ENCODE peak calls at places on chromosomes 7 and 10, in four cellular contexts. I is CD4-positive, alpha-beta T cell; N is mammary epithelial cell; Y is left ventricle myocardium inferior. C is an unnamed sample. For H3K9me3, the result is how much of the 10 kb centered on the place peaks cover.

GRCh38 chr7:98209166-98209920 is 1.9 kb upstream of the BHLHA15 start:
- DNase-seq in I (no peak), N (no peak), Y (no peak), C (no peak)

GRCh38 chr10:89182894-89183293 is 24.2 kb downstream of the CH25H start:
- DNase-seq in I (no peak), N (no peak), Y (no peak), C (no peak)

GRCh38 chr10:36730316-36730715 is 395.1 kb upstream of the ANKRD30A start:
- DNase-seq in I (no peak), N (peak), Y (no peak), C (no peak)

GRCh38 chr10:102678842-102679289 is 34.6 kb downstream of the TRIM8 start:
- DNase-seq in I (no peak), N (peak), Y (peak), C (peak)

GRCh38 chr10:70742537-70743429 is 42.4 kb downstream of the TBATA start:
- DNase-seq in I (no peak), N (no peak), Y (peak), C (peak)

GRCh38 chr7:111654414-111654813 is 92.1 kb upstream of the IMMP2L start:
- DNase-seq in I (no peak), N (no peak), Y (no peak), C (no peak)

GRCh38 chr10:75606203-75606779 is 174.9 kb downstream of the LRMDA start:
- DNase-seq in I (no peak), N (no peak), Y (no peak), C (no peak)

GRCh38 chr10:24418532-24418931 is 209.6 kb downstream of the KIAA1217 start:
- DNase-seq in I (no peak), N (no peak), Y (no peak), C (no peak)

GRCh38 chr10:90051474-90051873 is 350.1 kb downstream of the KIF20B start:
- DNase-seq in I (no peak), N (peak), Y (no peak), C (no peak)

GRCh38 chr7:116231543-116232401 is 21.4 kb downstream of the TES start:
- DNase-seq in I (no peak), N (no peak), Y (no peak), C (no peak)

GRCh38 chr10:68184546-68184945 is 47.4 kb downstream of the ATOH7 start:
- DNase-seq in I (no peak), N (no peak), Y (no peak), C (peak)

GRCh38 chr7:44262031-44262430 is 61.3 kb downstream of the YKT6 start:
- DNase-seq in I (no peak), N (no peak), Y (no peak), C (no peak)

GRCh38 chr10:44457259-44457658 is 72.4 kb upstream of the CXCL12 start:
- DNase-seq in I (no peak), N (no peak), Y (no peak), C (no peak)

GRCh38 chr7:44375236-44375699 is 49.9 kb upstream of the CAMK2B start:
- DNase-seq in I (no peak), N (no peak), Y (no peak), C (peak)

GRCh38 chr7:116977172-116977571 is 23.9 kb downstream of the ST7 start:
- DNase-seq in I (no peak), N (no peak), Y (no peak), C (no peak)

GRCh38 chr10:59817806-59818205 is 64.6 kb upstream of the MRLN start:
- DNase-seq in I (no peak), N (no peak), Y (no peak), C (no peak)

GRCh38 chr7:154844955-154845354 is 158.0 kb downstream of the PAXIP1 start:
- DNase-seq in I (no peak), N (no peak), Y (no peak), C (no peak)

GRCh38 chr7:36021367-36021766 is 131.7 kb upstream of the EEPD1 start:
- DNase-seq in I (no peak), N (no peak), Y (no peak), C (peak)

GRCh38 chr7:102186306-102186705 is 100.4 kb upstream of the SH2B2 start:
- DNase-seq in I (no peak), N (no peak), Y (no peak), C (no peak)

GRCh38 chr10:31004611-31005193 is 27.0 kb downstream of the ZNF438 start:
- DNase-seq in I (no peak), N (peak), Y (no peak), C (no peak)

GRCh38 chr7:40300146-40300655 is 165.4 kb downstream of the SUGCT start:
- DNase-seq in I (no peak), N (no peak), Y (no peak), C (no peak)

GRCh38 chr10:13712799-13713581 is 126.2 kb downstream of the PRPF18 start:
- DNase-seq in I (no peak), N (peak), Y (peak), C (peak)

GRCh38 chr7:35537067-35538023 is 157.6 kb downstream of the HERPUD2 start:
- DNase-seq in I (peak), N (peak), Y (peak), C (peak)

GRCh38 chr10:81018898-81019890 is 481.5 kb downstream of the SH2D4B start:
- DNase-seq in I (no peak), N (peak), Y (no peak), C (peak)

GRCh38 chr7:102042016-102042656 is 224.7 kb downstream of the CUX1 start:
- DNase-seq in I (no peak), N (peak), Y (no peak), C (no peak)

GRCh38 chr10:77548157-77548556 is 89.5 kb downstream of the KCNMA1 start:
- DNase-seq in I (no peak), N (no peak), Y (no peak), C (no peak)

GRCh38 chr10:61169294-61169693 is 225.3 kb upstream of the RHOBTB1 start:
- DNase-seq in I (no peak), N (no peak), Y (no peak), C (no peak)

GRCh38 chr7:127150543-127150942 is 102.2 kb downstream of the GRM8 start:
- DNase-seq in I (no peak), N (no peak), Y (no peak), C (no peak)

GRCh38 chr10:101732096-101732495 is 37.1 kb upstream of the FBXW4 start:
- DNase-seq in I (no peak), N (no peak), Y (no peak), C (no peak)

GRCh38 chr10:104209575-104210198 is 22.5 kb downstream of the CFAP43 start:
- DNase-seq in I (peak), N (peak), Y (no peak), C (peak)

GRCh38 chr7:77903597-77903996 is 105.0 kb downstream of the PHTF2 start:
- DNase-seq in I (no peak), N (no peak), Y (no peak), C (no peak)

GRCh38 chr7:47446871-47447466 is 134.9 kb downstream of the TNS3 start:
- DNase-seq in I (no peak), N (no peak), Y (no peak), C (peak)

GRCh38 chr7:17408245-17408903 is 109.9 kb downstream of the AHR start:
- DNase-seq in I (no peak), N (peak), Y (no peak), C (peak)

GRCh38 chr7:69596723-69597277 is 1.5 kb upstream of the AUTS2 start:
- DNase-seq in I (no peak), N (no peak), Y (no peak), C (no peak)

GRCh38 chr7:30197438-30197837 is 62.7 kb downstream of the MTURN start:
- DNase-seq in I (no peak), N (no peak), Y (no peak), C (no peak)

GRCh38 chr7:30188806-30189205 is 54.0 kb downstream of the MTURN start:
- DNase-seq in I (no peak), N (no peak), Y (no peak), C (peak)

GRCh38 chr7:30196408-30196807 is 61.6 kb downstream of the MTURN start:
- DNase-seq in I (no peak), N (peak), Y (no peak), C (peak)

GRCh38 chr7:30199271-30199670 is 64.5 kb downstream of the MTURN start:
- DNase-seq in I (no peak), N (no peak), Y (no peak), C (no peak)

DNA sequence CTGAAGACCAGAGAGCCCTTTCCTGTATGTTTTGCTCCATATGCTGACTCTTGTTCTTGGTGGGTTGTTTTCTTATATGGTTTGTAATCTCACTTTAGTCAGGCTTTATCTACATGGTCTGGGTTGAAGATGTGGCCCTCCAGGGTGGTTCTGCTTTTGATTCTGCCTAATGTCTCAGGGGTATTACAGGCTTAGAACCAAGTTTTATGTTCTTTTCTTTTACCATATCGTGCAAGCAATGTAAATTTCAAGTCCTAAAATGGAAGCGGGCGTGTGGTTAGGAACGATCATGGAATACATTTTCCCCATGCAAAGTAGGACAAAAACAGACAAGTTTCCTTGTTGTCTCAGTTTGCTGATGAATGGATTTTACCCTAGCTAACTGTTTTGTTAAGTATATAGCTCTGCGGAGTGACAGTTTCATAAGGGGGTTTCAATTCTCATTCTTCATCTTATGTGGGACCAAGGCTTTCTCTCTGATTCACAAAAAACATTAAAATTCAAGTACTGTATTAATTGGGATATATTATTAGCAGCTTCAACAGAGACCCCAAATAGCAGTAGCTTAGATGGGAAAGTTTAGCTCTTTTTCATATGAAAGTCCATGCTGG is 58.7 kb downstream of the MTURN start:
- DNase-seq in I (no peak), N (no peak), Y (no peak), C (no peak)
- H3K9me3 ChIP-seq in I (under half), N (under half), Y (under half), C (under half)

GRCh38 chr7:138433583-138434437 is 26.2 kb upstream of the TRIM24 start:
- DNase-seq in I (no peak), N (no peak), Y (no peak), C (no peak)
- H3K9me3 ChIP-seq in I (under half), N (under half), Y (under half), C (under half)

GRCh38 chr7:72099784-72100183 is 312.4 kb downstream of the CALN1 start:
- DNase-seq in I (no peak), N (no peak), Y (no peak), C (no peak)
- H3K9me3 ChIP-seq in I (under half), N (under half), Y (under half), C (under half)

GRCh38 chr7:107960306-107960705 is 42.7 kb downstream of the LAMB1 start:
- DNase-seq in I (no peak), N (no peak), Y (no peak), C (no peak)
- H3K9me3 ChIP-seq in I (under half), N (under half), Y (under half), C (under half)

DNA sequence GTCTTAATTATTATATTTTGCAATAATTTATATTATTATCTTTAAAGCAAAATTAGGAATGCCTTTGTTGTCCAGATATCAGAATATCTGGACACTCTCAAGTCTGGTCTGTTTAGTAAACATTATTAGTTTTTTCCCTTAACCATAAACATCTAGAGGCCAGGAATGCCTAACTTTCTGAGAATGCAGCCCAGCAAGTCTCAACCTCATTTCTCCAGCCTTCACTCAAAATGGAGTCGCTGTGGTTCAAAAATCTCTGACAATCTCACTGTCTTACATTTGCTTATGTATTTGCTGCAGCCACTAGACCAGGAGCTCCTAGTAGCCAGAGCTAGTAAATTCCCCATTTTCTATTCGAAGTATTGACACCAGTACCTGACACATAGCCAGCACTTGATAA is 49.7 kb upstream of the INHBA start:
- DNase-seq in I (no peak), N (no peak), Y (no peak), C (no peak)
- H3K9me3 ChIP-seq in I (under half), N (under half), Y (under half), C (under half)

GRCh38 chr7:7226407-7226806 is 44.1 kb downstream of the C1GALT1 start:
- DNase-seq in I (no peak), N (no peak), Y (no peak), C (no peak)

GRCh38 chr7:7231865-7232264 is 49.5 kb downstream of the C1GALT1 start:
- DNase-seq in I (no peak), N (no peak), Y (no peak), C (no peak)

GRCh38 chr7:7228967-7229366 is 46.6 kb downstream of the C1GALT1 start:
- DNase-seq in I (no peak), N (no peak), Y (no peak), C (no peak)

GRCh38 chr7:7231005-7231404 is 48.7 kb downstream of the C1GALT1 start:
- DNase-seq in I (no peak), N (no peak), Y (no peak), C (no peak)

DNA sequence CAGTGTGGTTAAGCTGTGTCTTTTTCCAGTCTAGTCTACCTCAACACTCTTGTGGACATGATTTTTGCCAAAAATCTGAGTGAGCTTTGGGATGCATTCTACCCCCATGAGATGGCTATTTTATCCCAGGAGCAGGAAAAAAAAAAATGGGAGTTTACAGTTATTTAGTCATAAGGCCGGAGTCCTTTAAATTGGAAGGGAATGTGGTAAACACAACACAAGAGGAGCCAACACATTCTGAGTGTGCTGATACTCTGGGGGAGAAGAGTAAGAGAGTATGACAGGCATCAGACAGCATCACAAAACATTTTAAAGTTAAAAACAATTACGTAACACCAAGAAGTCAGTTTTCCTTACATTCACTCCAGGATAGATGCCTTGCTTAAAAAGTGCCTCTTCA is 46.1 kb downstream of the C1GALT1 start:
- DNase-seq in I (no peak), N (peak), Y (no peak), C (no peak)
- H3K9me3 ChIP-seq in I (under half), N (under half), Y (under half), C (under half)

GRCh38 chr7:18872344-18872743 is 245.1 kb downstream of the TWIST1 start:
- DNase-seq in I (no peak), N (no peak), Y (no peak), C (no peak)

GRCh38 chr7:18873674-18874341 is 243.6 kb downstream of the TWIST1 start:
- DNase-seq in I (no peak), N (no peak), Y (no peak), C (peak)

GRCh38 chr7:18877874-18878273 is 239.6 kb downstream of the TWIST1 start:
- DNase-seq in I (no peak), N (no peak), Y (no peak), C (no peak)

GRCh38 chr7:18874875-18875274 is 242.6 kb downstream of the TWIST1 start:
- DNase-seq in I (no peak), N (no peak), Y (no peak), C (no peak)
- H3K9me3 ChIP-seq in I (under half), N (under half), Y (under half), C (under half)

GRCh38 chr7:157941210-157941609 is 604.4 kb downstream of the DNAJB6 start:
- DNase-seq in I (no peak), N (no peak), Y (no peak), C (no peak)

GRCh38 chr7:157937432-157937831 is 600.6 kb downstream of the DNAJB6 start:
- DNase-seq in I (no peak), N (no peak), Y (no peak), C (no peak)

GRCh38 chr7:157940497-157940896 is 603.7 kb downstream of the DNAJB6 start:
- DNase-seq in I (no peak), N (no peak), Y (no peak), C (no peak)

GRCh38 chr7:157938211-157938610 is 601.4 kb downstream of the DNAJB6 start:
- DNase-seq in I (no peak), N (no peak), Y (no peak), C (no peak)

DNA sequence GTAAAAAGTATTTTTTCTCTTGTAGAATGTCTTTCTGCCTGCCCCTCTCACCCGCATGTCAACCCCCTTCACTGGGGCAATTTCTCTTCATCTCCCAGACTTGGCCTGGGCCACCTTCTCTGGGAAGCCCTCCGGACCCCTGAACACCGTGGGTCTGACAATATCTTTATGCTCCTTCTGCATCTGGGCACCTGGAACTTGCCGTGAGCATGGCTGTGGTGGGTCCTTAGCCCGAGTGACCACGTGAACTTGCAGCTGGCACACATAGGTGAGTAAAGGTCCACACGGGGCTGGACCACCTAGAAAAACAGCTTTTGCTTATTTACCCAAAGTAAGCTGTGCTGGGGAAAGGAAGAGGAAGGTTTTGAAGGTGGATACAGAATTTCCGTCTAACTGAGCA is 600.2 kb downstream of the DNAJB6 start:
- DNase-seq in I (no peak), N (no peak), Y (no peak), C (no peak)
- H3K9me3 ChIP-seq in I (under half), N (half or more), Y (under half), C (under half)

GRCh38 chr7:91945476-91945875 is 4.8 kb downstream of the AKAP9 start:
- DNase-seq in I (no peak), N (peak), Y (no peak), C (no peak)
- H3K9me3 ChIP-seq in I (under half), N (under half), Y (under half), C (under half)

GRCh38 chr10:131087464-131088215 is 223.9 kb downstream of the TCERG1L start:
- DNase-seq in I (no peak), N (no peak), Y (no peak), C (no peak)
- H3K9me3 ChIP-seq in I (under half), N (half or more), Y (under half), C (under half)